ENCODE peak calls at places on chromosome 2, in seven cellular contexts. Z is fibroblast of mammary gland, S is A549, O is IMR-90, W is BJ, D is foreskin fibroblast, R is fibroblast of pulmonary artery. T is an unnamed sample.

GRCh38 chr2:11097038-11097720 is 58.1 kb upstream of the SLC66A3 start:
- DNase-seq in D (peak; percentile 57), W (peak; percentile 37), R (peak; percentile 31), Z (peak; percentile 67), S (no peak), O (peak; percentile 84), T (peak; percentile 61)

GRCh38 chr2:60324536-60324935 is 228.9 kb downstream of the BCL11A start:
- DNase-seq in R (no peak), D (no peak), O (no peak), S (no peak), Z (no peak), W (no peak), T (no peak)

GRCh38 chr2:67486041-67486796 is 89.1 kb downstream of the ETAA1 start:
- DNase-seq in D (peak; percentile 37), W (no peak), S (no peak), Z (peak; percentile 46), O (peak; percentile 32), R (peak; percentile 56), T (no peak)

GRCh38 chr2:5991305-5991968 is 299.3 kb downstream of the SOX11 start:
- DNase-seq in D (no peak), Z (no peak), O (peak; percentile 6), W (no peak), R (no peak), S (no peak), T (no peak)

GRCh38 chr2:160076239-160076638 is 13.8 kb upstream of the PLA2R1 start:
- DNase-seq in O (no peak), W (no peak), R (no peak), Z (no peak), S (no peak), D (no peak), T (no peak)

GRCh38 chr2:159128191-159128590 is 158.3 kb downstream of the WDSUB1 start:
- DNase-seq in O (no peak), Z (peak; percentile 23), S (no peak), W (no peak), R (no peak), D (no peak), T (no peak)

GRCh38 chr2:241561811-241562210 is 3.3 kb downstream of the BOK start:
- DNase-seq in S (no peak), Z (peak; percentile 70), D (peak; percentile 87), O (peak; percentile 80), W (no peak), R (peak; percentile 80), T (no peak)

GRCh38 chr2:71532327-71532726 is 79.0 kb downstream of the DYSF start:
- DNase-seq in O (no peak), S (no peak), D (no peak), R (no peak), Z (no peak), W (no peak), T (no peak)

GRCh38 chr2:46852598-46852997 is 63.0 kb downstream of the MCFD2 start:
- DNase-seq in Z (no peak), S (no peak), D (no peak), W (no peak), O (no peak), R (no peak), T (no peak)

GRCh38 chr2:22221006-22221405 is 1097.2 kb downstream of the TDRD15 start:
- DNase-seq in S (no peak), Z (no peak), R (no peak), D (no peak), W (no peak), O (peak; percentile 4), T (no peak)

GRCh38 chr2:84938194-84938879 is 32.6 kb upstream of the KCMF1 start:
- DNase-seq in D (no peak), S (no peak), O (no peak), R (no peak), Z (peak; percentile 38), W (peak; percentile 37), T (no peak)

GRCh38 chr2:204012081-204012653 is 75.6 kb downstream of the ICOS start:
- DNase-seq in W (no peak), D (peak; percentile 12), Z (peak; percentile 1), R (no peak), O (no peak), S (no peak), T (no peak)

GRCh38 chr2:8927510-8928456 is 75.7 kb downstream of the MBOAT2 start:
- DNase-seq in R (no peak), D (no peak), W (no peak), O (no peak), S (no peak), Z (no peak), T (no peak)

GRCh38 chr2:145939949-145940348 is 1420.0 kb upstream of the ZEB2 start:
- DNase-seq in Z (no peak), S (no peak), O (no peak), D (no peak), R (no peak), W (no peak), T (no peak)

GRCh38 chr2:144405313-144405710 is 114.6 kb downstream of the ZEB2 start:
- DNase-seq in S (no peak), R (no peak), W (no peak), Z (no peak), D (no peak), O (no peak), T (no peak)

GRCh38 chr2:103656558-103656957 is 894.7 kb downstream of the TMEM182 start:
- DNase-seq in R (peak; percentile 0), O (no peak), D (no peak), Z (no peak), W (no peak), S (no peak), T (no peak)

GRCh38 chr2:31413876-31414550 is 529 bp downstream of the XDH start:
- DNase-seq in S (no peak), R (no peak), O (no peak), D (peak; percentile 20), W (no peak), Z (peak; percentile 28), T (no peak)
- TF ChIP-seq CTCF in S (peak; percentile 58), R (no peak), O (peak; percentile 10), D (no peak), W (no peak), Z (peak; percentile 23), T (no peak)

GRCh38 chr2:236287656-236288055 is 23.4 kb upstream of the ASB18 start:
- DNase-seq in D (no peak), Z (no peak), S (no peak), R (no peak), O (no peak), W (no peak), T (no peak)

GRCh38 chr2:236289766-236290462 is 25.7 kb upstream of the ASB18 start:
- DNase-seq in O (no peak), R (no peak), Z (no peak), S (no peak), W (no peak), D (no peak), T (no peak)

GRCh38 chr2:236290742-236291425 is 26.7 kb upstream of the ASB18 start:
- DNase-seq in Z (no peak), O (no peak), W (no peak), S (no peak), D (no peak), R (no peak), T (no peak)

GRCh38 chr2:236284208-236284607 is 20.0 kb upstream of the ASB18 start:
- DNase-seq in W (no peak), R (no peak), S (no peak), O (no peak), D (no peak), Z (no peak), T (no peak)

DNA sequence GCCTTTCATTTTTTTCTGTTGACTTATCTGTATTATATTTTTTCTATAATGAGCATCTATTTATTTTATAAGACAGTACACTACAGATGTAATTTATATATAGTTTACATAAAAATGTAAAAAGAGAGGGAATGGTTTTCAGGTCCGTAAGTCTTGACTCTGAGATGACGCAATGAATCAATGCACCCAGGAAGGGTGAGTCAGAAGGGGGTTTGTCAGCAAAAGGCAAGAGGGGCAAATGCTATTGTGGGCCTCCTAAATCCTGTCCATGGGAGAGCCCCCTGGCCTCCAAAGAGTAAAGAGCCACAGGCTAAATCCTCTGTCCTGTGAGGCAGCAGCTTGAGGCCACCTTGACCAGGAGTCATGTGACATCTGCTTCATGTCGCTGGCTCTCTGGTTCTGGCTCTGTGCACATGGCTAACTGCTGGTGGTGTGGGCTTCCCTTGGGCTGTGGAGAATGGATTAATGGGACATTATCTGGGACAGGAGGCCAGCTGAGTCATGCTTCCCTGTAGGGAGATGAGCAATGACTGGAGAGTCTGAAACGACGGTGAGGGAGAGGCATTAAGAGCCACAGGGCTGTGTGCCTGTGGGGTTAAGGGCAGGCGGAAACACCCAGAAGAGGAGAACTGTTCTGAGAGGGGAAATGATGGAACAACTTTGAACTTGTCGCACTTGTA is 22.8 kb upstream of the ASB18 start:
- DNase-seq in S (no peak), Z (peak; percentile 55), O (no peak), W (no peak), R (no peak), D (no peak), T (peak; percentile 10)
- H3K4me3 ChIP-seq in S (no peak overlapping the region), Z (no peak overlapping the region), O (no peak overlapping the region), W (no peak overlapping the region), R (no peak overlapping the region), D (no peak overlapping the region), T (no peak overlapping the region)

GRCh38 chr2:21069746-21070145 is 25.9 kb upstream of the APOB start:
- DNase-seq in D (no peak), W (no peak), Z (no peak), O (no peak), R (no peak), S (no peak), T (no peak)

GRCh38 chr2:21067863-21068537 is 24.1 kb upstream of the APOB start:
- DNase-seq in R (no peak), S (no peak), D (no peak), W (no peak), Z (no peak), O (no peak), T (no peak)

GRCh38 chr2:21070322-21071257 is 26.7 kb upstream of the APOB start:
- DNase-seq in W (no peak), R (no peak), S (no peak), O (no peak), Z (no peak), D (no peak), T (no peak)

GRCh38 chr2:21067125-21067524 is 23.3 kb upstream of the APOB start:
- DNase-seq in S (no peak), R (no peak), Z (no peak), D (no peak), O (no peak), W (no peak), T (no peak)

GRCh38 chr2:21072477-21073242 is 28.8 kb upstream of the APOB start:
- DNase-seq in R (no peak), W (no peak), O (no peak), S (no peak), D (no peak), Z (no peak), T (no peak)
- TF ChIP-seq CTCF in R (no peak), W (no peak), O (no peak), S (no peak), D (no peak), Z (no peak), T (no peak)

DNA sequence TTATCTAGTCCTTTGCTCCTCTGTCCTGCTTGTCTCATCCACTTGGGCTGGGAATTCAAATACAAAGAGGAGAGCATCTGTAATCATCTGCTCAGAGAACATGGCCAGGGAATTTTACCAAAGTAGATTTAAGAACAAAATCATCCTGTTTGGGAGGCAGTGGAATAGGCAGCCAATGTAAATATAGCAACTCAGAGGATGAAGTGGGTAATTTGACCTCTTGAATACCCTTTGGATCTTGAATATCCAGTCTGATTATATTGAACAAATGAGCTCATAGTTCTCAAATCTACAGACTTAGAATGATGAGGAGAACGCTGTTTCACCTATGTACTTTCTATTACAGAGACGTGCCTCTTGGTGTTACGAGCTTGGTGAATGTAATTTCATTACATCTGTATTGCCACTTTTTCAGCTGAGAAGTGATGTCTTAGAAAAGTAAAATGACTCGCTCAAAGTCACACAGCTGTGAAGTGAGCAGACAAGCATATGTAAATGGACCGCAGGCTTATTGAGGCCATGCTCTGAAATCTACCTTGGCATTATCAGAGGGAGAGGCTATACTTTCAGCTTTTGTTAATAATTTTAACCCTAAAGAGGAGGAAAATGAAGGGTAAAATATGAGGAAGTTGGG is 266.4 kb downstream of the MTX2 start:
- DNase-seq in O (no peak), D (no peak), W (no peak), R (no peak), Z (peak; percentile 70), S (no peak), T (peak; percentile 29)
- H3K4me3 ChIP-seq in O (no peak overlapping the region), D (no peak overlapping the region), W (no peak overlapping the region), R (no peak overlapping the region), Z (no peak overlapping the region), S (no peak overlapping the region), T (no peak overlapping the region)